ENCODE peak calls at places on chromosomes 5 and 9, in five cellular contexts. One of them, this sample, is unnamed. For H3K4me1 and H3K27me3, the result is how much of the 10 kb centered on the place peaks cover.

GRCh38 chr5:87113848-87114247 is 153.8 kb upstream of the RASA1 start:
- DNase-seq in IMR-90: peak
- DNase-seq in cardiac muscle cell: no peak
- DNase-seq in sigmoid colon: no peak
- DNase-seq in tibial nerve: no peak
- DNase-seq in this sample: no peak

GRCh38 chr9:5712651-5713360 is 83.9 kb downstream of the RIC1 start:
- DNase-seq in IMR-90: no peak
- DNase-seq in cardiac muscle cell: no peak
- DNase-seq in sigmoid colon: no peak
- DNase-seq in tibial nerve: no peak
- DNase-seq in this sample: no peak

GRCh38 chr5:150860422-150860821 is 14.1 kb downstream of the IRGM start:
- DNase-seq in IMR-90: no peak
- DNase-seq in cardiac muscle cell: no peak
- DNase-seq in sigmoid colon: no peak
- DNase-seq in tibial nerve: no peak
- DNase-seq in this sample: no peak

GRCh38 chr9:129081388-129081889 is 528 bp downstream of the DOLPP1 start:
- DNase-seq in IMR-90: no peak
- DNase-seq in cardiac muscle cell: no peak
- DNase-seq in sigmoid colon: no peak
- DNase-seq in tibial nerve: no peak
- DNase-seq in this sample: no peak

GRCh38 chr5:157115012-157115411 is 6.2 kb upstream of the HAVCR2 start:
- DNase-seq in IMR-90: no peak
- DNase-seq in cardiac muscle cell: no peak
- DNase-seq in sigmoid colon: no peak
- DNase-seq in tibial nerve: no peak
- DNase-seq in this sample: no peak

GRCh38 chr9:34994429-34995287 is 5.1 kb downstream of the DNAJB5 start:
- DNase-seq in IMR-90: peak
- DNase-seq in cardiac muscle cell: peak
- DNase-seq in sigmoid colon: no peak
- DNase-seq in tibial nerve: no peak
- DNase-seq in this sample: peak

GRCh38 chr5:32332971-32333370 is 20.2 kb upstream of the MTMR12 start:
- DNase-seq in IMR-90: peak
- DNase-seq in cardiac muscle cell: no peak
- DNase-seq in sigmoid colon: no peak
- DNase-seq in tibial nerve: no peak
- DNase-seq in this sample: no peak

GRCh38 chr5:41869150-41869738 is 981 bp downstream of the OXCT1 start:
- DNase-seq in IMR-90: peak
- DNase-seq in cardiac muscle cell: no peak
- DNase-seq in sigmoid colon: peak
- DNase-seq in tibial nerve: peak
- DNase-seq in this sample: peak

GRCh38 chr5:64688965-64689364 is 1.3 kb upstream of the SHISAL2B start:
- DNase-seq in IMR-90: no peak
- DNase-seq in cardiac muscle cell: no peak
- DNase-seq in sigmoid colon: no peak
- DNase-seq in tibial nerve: no peak
- DNase-seq in this sample: no peak

GRCh38 chr5:45639038-45639437 is 57.1 kb downstream of the HCN1 start:
- DNase-seq in IMR-90: no peak
- DNase-seq in cardiac muscle cell: peak
- DNase-seq in sigmoid colon: no peak
- DNase-seq in tibial nerve: no peak
- DNase-seq in this sample: no peak

GRCh38 chr5:158422653-158423505 is 563.9 kb upstream of the CLINT1 start:
- DNase-seq in IMR-90: peak
- DNase-seq in cardiac muscle cell: no peak
- DNase-seq in sigmoid colon: no peak
- DNase-seq in tibial nerve: no peak
- DNase-seq in this sample: no peak

GRCh38 chr5:53095931-53096525 is 13.5 kb downstream of the MOCS2 start:
- DNase-seq in IMR-90: peak
- DNase-seq in cardiac muscle cell: peak
- DNase-seq in sigmoid colon: peak
- DNase-seq in tibial nerve: peak
- DNase-seq in this sample: peak

GRCh38 chr5:9108156-9108555 is 437.7 kb downstream of the SEMA5A start:
- DNase-seq in IMR-90: peak
- DNase-seq in cardiac muscle cell: no peak
- DNase-seq in sigmoid colon: no peak
- DNase-seq in tibial nerve: no peak
- DNase-seq in this sample: no peak
- H3K4me3 ChIP-seq in IMR-90: no peak
- H3K4me3 ChIP-seq in cardiac muscle cell: no peak
- H3K4me3 ChIP-seq in sigmoid colon: no peak
- H3K4me3 ChIP-seq in tibial nerve: no peak
- H3K4me3 ChIP-seq in this sample: no peak

DNA sequence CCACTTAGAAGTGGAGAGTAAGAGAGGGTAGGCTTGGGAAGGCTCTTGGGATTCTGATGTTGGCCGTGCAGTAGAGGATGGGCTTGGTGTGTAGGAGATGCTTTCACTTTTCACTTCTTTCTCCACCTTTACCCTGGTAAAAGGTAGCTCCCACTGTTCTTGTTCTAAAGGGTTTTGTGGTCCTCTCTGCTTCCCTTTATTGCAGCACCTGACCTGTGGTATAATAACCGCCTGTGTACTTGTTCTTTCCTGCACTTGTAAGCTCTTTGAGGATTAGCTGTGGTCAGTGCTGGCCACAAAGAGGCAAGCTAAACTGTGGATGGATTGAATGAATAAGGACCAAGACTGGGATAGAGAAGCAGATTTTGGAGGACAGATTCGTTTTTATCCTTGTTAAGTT is 25.2 kb downstream of the KDM4C start:
- DNase-seq in IMR-90: no peak
- DNase-seq in cardiac muscle cell: no peak
- DNase-seq in sigmoid colon: peak
- DNase-seq in tibial nerve: no peak
- DNase-seq in this sample: no peak
- H3K4me1 ChIP-seq in IMR-90: under half
- H3K4me1 ChIP-seq in cardiac muscle cell: under half
- H3K4me1 ChIP-seq in sigmoid colon: under half
- H3K4me1 ChIP-seq in tibial nerve: under half
- H3K4me1 ChIP-seq in this sample: under half

GRCh38 chr9:121660367-121660766 is 8.9 kb downstream of the DAB2IP start:
- DNase-seq in IMR-90: no peak
- DNase-seq in cardiac muscle cell: no peak
- DNase-seq in sigmoid colon: no peak
- DNase-seq in tibial nerve: no peak
- DNase-seq in this sample: no peak

GRCh38 chr9:121656941-121657340 is 5.5 kb downstream of the DAB2IP start:
- DNase-seq in IMR-90: no peak
- DNase-seq in cardiac muscle cell: no peak
- DNase-seq in sigmoid colon: no peak
- DNase-seq in tibial nerve: no peak
- DNase-seq in this sample: no peak

GRCh38 chr9:121660876-121661275 is 9.4 kb downstream of the DAB2IP start:
- DNase-seq in IMR-90: no peak
- DNase-seq in cardiac muscle cell: no peak
- DNase-seq in sigmoid colon: no peak
- DNase-seq in tibial nerve: no peak
- DNase-seq in this sample: no peak

GRCh38 chr9:121658591-121658990 is 7.2 kb downstream of the DAB2IP start:
- DNase-seq in IMR-90: no peak
- DNase-seq in cardiac muscle cell: no peak
- DNase-seq in sigmoid colon: no peak
- DNase-seq in tibial nerve: no peak
- DNase-seq in this sample: no peak

GRCh38 chr9:121658166-121658565 is 6.7 kb downstream of the DAB2IP start:
- DNase-seq in IMR-90: no peak
- DNase-seq in cardiac muscle cell: no peak
- DNase-seq in sigmoid colon: no peak
- DNase-seq in tibial nerve: no peak
- DNase-seq in this sample: no peak
- H3K27me3 ChIP-seq in IMR-90: under half
- H3K27me3 ChIP-seq in cardiac muscle cell: under half
- H3K27me3 ChIP-seq in sigmoid colon: under half
- H3K27me3 ChIP-seq in tibial nerve: under half
- H3K27me3 ChIP-seq in this sample: under half

DNA sequence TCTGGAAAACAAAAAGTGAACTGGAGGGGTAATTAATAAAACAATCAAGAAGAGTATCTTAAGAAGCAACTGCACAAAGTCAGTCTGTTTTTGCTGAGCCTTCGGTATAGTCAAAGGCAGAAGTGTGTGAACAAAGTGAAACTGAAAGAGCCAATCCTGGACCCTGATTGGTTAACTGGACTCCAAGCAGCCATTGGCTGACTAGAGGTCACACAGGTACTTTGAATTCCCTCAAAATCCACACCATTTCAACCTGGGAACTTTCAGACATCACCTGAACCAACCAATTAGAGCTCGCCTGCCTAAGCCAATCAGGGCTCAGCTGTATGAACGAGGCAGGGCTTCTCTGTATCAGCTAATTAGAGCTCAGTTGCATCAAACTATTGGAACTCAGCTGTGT is 286.7 kb downstream of the TLE4 start:
- DNase-seq in IMR-90: peak
- DNase-seq in cardiac muscle cell: no peak
- DNase-seq in sigmoid colon: no peak
- DNase-seq in tibial nerve: no peak
- DNase-seq in this sample: no peak
- H3K4me3 ChIP-seq in IMR-90: peak
- H3K4me3 ChIP-seq in cardiac muscle cell: no peak
- H3K4me3 ChIP-seq in sigmoid colon: no peak
- H3K4me3 ChIP-seq in tibial nerve: no peak
- H3K4me3 ChIP-seq in this sample: no peak

GRCh38 chr5:17000296-17000939 is 64.3 kb upstream of the MYO10 start:
- DNase-seq in IMR-90: peak
- DNase-seq in cardiac muscle cell: no peak
- DNase-seq in sigmoid colon: no peak
- DNase-seq in tibial nerve: no peak
- DNase-seq in this sample: no peak

GRCh38 chr5:17004441-17005086 is 68.5 kb upstream of the MYO10 start:
- DNase-seq in IMR-90: no peak
- DNase-seq in cardiac muscle cell: no peak
- DNase-seq in sigmoid colon: no peak
- DNase-seq in tibial nerve: no peak
- DNase-seq in this sample: peak

GRCh38 chr5:17001418-17001817 is 65.3 kb upstream of the MYO10 start:
- DNase-seq in IMR-90: peak
- DNase-seq in cardiac muscle cell: no peak
- DNase-seq in sigmoid colon: no peak
- DNase-seq in tibial nerve: no peak
- DNase-seq in this sample: no peak

GRCh38 chr5:17005087-17005828 is 69.2 kb upstream of the MYO10 start:
- DNase-seq in IMR-90: peak
- DNase-seq in cardiac muscle cell: no peak
- DNase-seq in sigmoid colon: no peak
- DNase-seq in tibial nerve: no peak
- DNase-seq in this sample: peak
- H3K4me1 ChIP-seq in IMR-90: under half
- H3K4me1 ChIP-seq in cardiac muscle cell: under half
- H3K4me1 ChIP-seq in sigmoid colon: under half
- H3K4me1 ChIP-seq in tibial nerve: under half
- H3K4me1 ChIP-seq in this sample: under half

GRCh38 chr9:37034938-37035471 is 937 bp upstream of the PAX5 start:
- DNase-seq in IMR-90: no peak
- DNase-seq in cardiac muscle cell: no peak
- DNase-seq in sigmoid colon: no peak
- DNase-seq in tibial nerve: no peak
- DNase-seq in this sample: no peak
- H3K27me3 ChIP-seq in IMR-90: half or more
- H3K27me3 ChIP-seq in cardiac muscle cell: half or more
- H3K27me3 ChIP-seq in sigmoid colon: half or more
- H3K27me3 ChIP-seq in tibial nerve: under half
- H3K27me3 ChIP-seq in this sample: under half

DNA sequence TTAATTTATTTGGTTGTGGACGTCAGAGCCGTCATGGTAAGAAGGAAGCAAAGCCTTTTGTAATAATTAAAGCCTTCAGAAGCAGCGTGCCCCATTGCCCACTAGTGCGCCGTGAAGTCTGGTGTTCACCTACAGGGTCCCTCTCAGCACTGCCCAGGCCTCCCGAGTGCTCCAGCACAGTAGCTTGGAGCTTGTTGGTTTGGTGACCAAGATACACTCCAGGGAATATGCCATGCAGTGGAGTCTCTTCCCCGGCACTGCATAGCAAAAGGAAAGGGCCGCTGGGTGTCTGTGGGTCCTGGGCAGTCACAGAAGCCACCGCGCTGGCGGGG is 478 bp upstream of the SYK start:
- DNase-seq in IMR-90: no peak
- DNase-seq in cardiac muscle cell: no peak
- DNase-seq in sigmoid colon: no peak
- DNase-seq in tibial nerve: no peak
- DNase-seq in this sample: no peak
- H3K4me3 ChIP-seq in IMR-90: no peak
- H3K4me3 ChIP-seq in cardiac muscle cell: peak
- H3K4me3 ChIP-seq in sigmoid colon: peak
- H3K4me3 ChIP-seq in tibial nerve: peak
- H3K4me3 ChIP-seq in this sample: no peak

GRCh38 chr5:139704748-139705147 is 56.6 kb downstream of the CXXC5 start:
- DNase-seq in IMR-90: no peak
- DNase-seq in cardiac muscle cell: no peak
- DNase-seq in sigmoid colon: no peak
- DNase-seq in tibial nerve: no peak
- DNase-seq in this sample: no peak
- H3K4me1 ChIP-seq in IMR-90: under half
- H3K4me1 ChIP-seq in cardiac muscle cell: under half
- H3K4me1 ChIP-seq in sigmoid colon: under half
- H3K4me1 ChIP-seq in tibial nerve: under half
- H3K4me1 ChIP-seq in this sample: under half

GRCh38 chr5:107426209-107426608 is 244.5 kb downstream of the EFNA5 start:
- DNase-seq in IMR-90: no peak
- DNase-seq in cardiac muscle cell: no peak
- DNase-seq in sigmoid colon: no peak
- DNase-seq in tibial nerve: no peak
- DNase-seq in this sample: no peak

GRCh38 chr5:107431536-107431935 is 239.2 kb downstream of the EFNA5 start:
- DNase-seq in IMR-90: no peak
- DNase-seq in cardiac muscle cell: no peak
- DNase-seq in sigmoid colon: no peak
- DNase-seq in tibial nerve: no peak
- DNase-seq in this sample: no peak

GRCh38 chr5:107431998-107432397 is 238.7 kb downstream of the EFNA5 start:
- DNase-seq in IMR-90: peak
- DNase-seq in cardiac muscle cell: no peak
- DNase-seq in sigmoid colon: no peak
- DNase-seq in tibial nerve: no peak
- DNase-seq in this sample: no peak

GRCh38 chr5:107428303-107428761 is 242.4 kb downstream of the EFNA5 start:
- DNase-seq in IMR-90: no peak
- DNase-seq in cardiac muscle cell: no peak
- DNase-seq in sigmoid colon: no peak
- DNase-seq in tibial nerve: no peak
- DNase-seq in this sample: no peak

DNA sequence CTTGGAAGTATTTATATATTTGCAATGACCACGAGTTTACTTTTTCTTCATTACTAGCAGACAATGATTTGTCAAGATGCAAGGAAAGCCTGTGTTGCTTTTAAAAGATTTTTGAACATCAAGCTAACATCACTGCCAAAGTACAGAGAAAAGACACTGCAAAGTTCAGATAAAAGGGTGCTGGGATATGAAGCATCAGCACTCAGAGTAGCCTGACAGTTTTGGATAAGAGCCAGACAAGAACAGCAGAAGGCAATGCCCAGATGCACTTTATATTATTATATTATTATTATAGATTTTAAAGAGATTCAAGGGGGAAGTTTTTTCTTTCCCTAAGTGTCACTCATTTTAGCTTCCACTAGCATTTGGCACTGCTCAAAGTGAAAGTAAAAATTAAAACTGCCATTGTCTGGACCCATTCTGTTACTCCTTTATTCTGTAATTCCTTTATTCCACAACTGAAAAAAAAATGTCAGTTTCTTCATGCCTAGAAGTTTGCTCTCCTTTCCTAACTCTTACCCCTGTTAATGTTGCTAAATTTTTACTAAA is 240.6 kb downstream of the EFNA5 start:
- DNase-seq in IMR-90: no peak
- DNase-seq in cardiac muscle cell: peak
- DNase-seq in sigmoid colon: no peak
- DNase-seq in tibial nerve: no peak
- DNase-seq in this sample: no peak
- H3K27me3 ChIP-seq in IMR-90: under half
- H3K27me3 ChIP-seq in cardiac muscle cell: under half
- H3K27me3 ChIP-seq in sigmoid colon: under half
- H3K27me3 ChIP-seq in tibial nerve: under half
- H3K27me3 ChIP-seq in this sample: under half

This sample was measured in HAP-1.